ENCODE peak calls at places on chromosomes 6 and 20, in seven cellular contexts. P is CD8-positive, alpha-beta memory T cell; E is heart right ventricle; D is A549; G is breast epithelium; Y is lower lobe of right lung; Q is OCI-LY7. T is an unnamed sample.

GRCh38 chr6:168583821-168584220 is 142.8 kb downstream of the SMOC2 start:
- DNase-seq in P (no peak), D (no peak), Q (no peak), G (no peak), Y (no peak), E (no peak), T (no peak)

GRCh38 chr6:85460154-85460950 is 10.5 kb downstream of the NT5E start:
- DNase-seq in E (no peak), Y (no peak), G (no peak), P (no peak), D (no peak), Q (no peak), T (no peak)

GRCh38 chr20:54167909-54168872 is 5.6 kb downstream of the CYP24A1 start:
- DNase-seq in D (peak), Q (no peak), E (no peak), Y (no peak), G (no peak), P (no peak), T (no peak)

GRCh38 chr20:47998736-47999135 is 213.5 kb upstream of the SULF2 start:
- DNase-seq in Y (no peak), P (no peak), G (no peak), D (no peak), Q (no peak), E (no peak), T (no peak)

GRCh38 chr6:167054987-167055386 is 55.8 kb downstream of the CEP43 start:
- DNase-seq in Y (no peak), Q (no peak), D (no peak), P (peak), E (no peak), G (no peak), T (no peak)

GRCh38 chr20:57627972-57628650 is 7.9 kb upstream of the ZBP1 start:
- DNase-seq in G (no peak), E (no peak), Y (no peak), D (no peak), P (peak), Q (peak), T (peak)

GRCh38 chr20:45735988-45736387 is 13.8 kb downstream of the SPINT4 start:
- DNase-seq in Y (no peak), E (no peak), D (no peak), Q (no peak), P (no peak), G (no peak), T (no peak)

GRCh38 chr6:170473226-170473789 is 79.8 kb downstream of the PSMB1 start:
- DNase-seq in Y (no peak), Q (no peak), G (no peak), P (no peak), E (peak), D (no peak), T (no peak)

DNA sequence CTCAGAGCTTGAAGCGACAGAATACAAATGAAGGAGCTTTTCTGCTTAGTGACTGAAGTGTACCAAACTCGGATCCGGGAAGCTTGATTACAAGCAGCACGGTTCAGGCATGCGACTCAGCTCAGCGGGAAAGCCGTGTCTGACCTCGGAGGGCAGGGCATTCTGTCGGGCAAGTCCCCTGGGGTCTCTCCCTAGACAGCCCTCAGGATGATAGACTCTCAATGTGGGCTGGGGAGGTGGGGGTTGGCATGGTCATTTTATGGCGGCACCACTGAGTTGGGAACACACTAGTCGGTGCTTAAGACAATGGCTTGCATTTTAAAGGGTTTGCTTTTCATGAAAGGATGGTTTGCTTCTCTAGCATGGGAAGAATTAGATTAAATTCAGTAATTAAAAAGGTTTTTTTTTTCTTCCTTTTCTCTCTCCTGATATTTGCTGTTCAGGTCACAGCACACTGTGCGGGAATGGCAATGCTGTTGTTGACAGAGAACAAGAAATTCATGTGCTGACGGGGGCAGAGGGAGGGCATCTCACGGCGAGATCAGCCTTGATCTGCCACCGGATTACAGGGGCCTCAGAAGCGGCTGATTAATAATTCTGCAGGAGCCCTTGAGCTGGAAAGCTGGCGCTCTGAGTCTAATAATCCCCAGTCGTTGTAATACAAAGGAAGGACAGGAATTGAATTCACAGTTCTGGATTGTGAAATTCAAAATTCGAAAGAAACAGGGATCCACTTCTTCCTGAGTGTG is 80.7 kb upstream of the TRAF3IP2 start:
- DNase-seq in D (no peak), Y (no peak), Q (no peak), E (peak), G (no peak), P (no peak), T (no peak)
- H3K27ac ChIP-seq in D (no peak), Y (peak), Q (no peak), E (peak), G (peak), P (no peak), T (no peak)

GRCh38 chr6:27829453-27830211 is 82.6 kb downstream of the OR2B2 start:
- DNase-seq in P (no peak), Q (peak), E (no peak), Y (no peak), D (no peak), G (no peak), T (no peak)
- H3K4me3 ChIP-seq in P (peak), Q (peak), E (no peak), Y (peak), D (peak), G (peak), T (peak)

DNA sequence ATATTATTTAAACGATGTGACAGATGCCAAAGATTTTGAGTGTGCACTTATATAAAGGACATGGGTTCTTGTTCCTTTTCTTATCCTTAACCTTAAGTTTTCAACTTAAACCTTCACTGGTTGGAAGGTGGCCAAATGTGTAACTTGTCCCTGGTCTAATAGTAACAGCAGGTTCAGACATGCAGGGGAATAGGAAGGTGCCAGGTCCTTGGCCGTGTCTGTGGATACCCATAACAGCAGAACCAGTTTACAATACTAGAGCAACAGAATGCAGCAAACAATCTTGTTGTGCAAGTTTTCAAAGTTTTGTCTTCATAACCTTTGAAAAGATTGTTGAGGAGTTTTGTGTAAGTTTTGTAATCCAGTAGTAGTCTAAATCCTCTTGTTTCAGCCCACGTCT is 4.4 kb downstream of the MYB start:
- DNase-seq in E (no peak), Y (no peak), G (no peak), D (no peak), P (no peak), Q (no peak), T (no peak)
- H3K27ac ChIP-seq in E (no peak), Y (no peak), G (no peak), D (no peak), P (no peak), Q (no peak), T (peak)

GRCh38 chr20:35274172-35275092 is 3.5 kb downstream of the MMP24OS start:
- DNase-seq in Q (no peak), Y (no peak), E (no peak), P (no peak), D (no peak), G (no peak), T (no peak)

GRCh38 chr20:35277127-35277526 is 795 bp downstream of the MMP24OS start:
- DNase-seq in Y (no peak), G (no peak), D (no peak), Q (no peak), P (no peak), E (no peak), T (no peak)

GRCh38 chr20:35275741-35276251 is 2.1 kb downstream of the MMP24OS start:
- DNase-seq in Q (no peak), Y (no peak), G (no peak), D (no peak), E (no peak), P (no peak), T (no peak)

GRCh38 chr20:35277531-35278395 is at the start of gene MMP24OS:
- DNase-seq in G (peak), Q (peak), P (peak), D (peak), Y (peak), E (peak), T (peak)

GRCh38 chr20:35276408-35276807 is 1.5 kb downstream of the MMP24OS start:
- DNase-seq in P (no peak), Q (no peak), G (no peak), Y (no peak), D (no peak), E (no peak), T (no peak)
- H3K4me3 ChIP-seq in P (peak), Q (peak), G (peak), Y (peak), D (peak), E (peak), T (peak)

GRCh38 chr20:32763202-32763999 is 1.2 kb downstream of the DNMT3B start:
- DNase-seq in P (no peak), G (no peak), E (peak), Y (no peak), Q (peak), D (no peak), T (no peak)
- H3K27ac ChIP-seq in P (peak), G (no peak), E (no peak), Y (no peak), Q (no peak), D (peak), T (no peak)